ENCODE peak calls at places on chromosome 18, in ten cellular contexts. X is brain microvascular endothelial cell; W is breast epithelium; I is colonic mucosa; V is PC-9; D is esophagus squamous epithelium; H is heart left ventricle; L is CD8-positive, alpha-beta T cell; M is RWPE1; B is naive thymus-derived CD4-positive, alpha-beta T cell. C is an unnamed sample.

GRCh38 chr18:58645398-58645797 is 16.5 kb upstream of the ALPK2 start:
- DNase-seq in M (no peak), L (no peak), I (no peak), W (no peak), V (no peak), X (peak), B (no peak), H (no peak), D (no peak), C (no peak)

GRCh38 chr18:60684843-60685513 is 312.4 kb upstream of the MC4R start:
- DNase-seq in W (no peak), M (no peak), D (no peak), V (no peak), I (no peak), B (no peak), X (no peak), H (peak), L (no peak), C (no peak)

GRCh38 chr18:1928711-1929110 is 642.6 kb downstream of the METTL4 start:
- DNase-seq in I (no peak), W (no peak), B (no peak), H (no peak), D (no peak), L (no peak), V (no peak), X (no peak), M (no peak), C (no peak)

GRCh38 chr18:78670778-78671405 is 308.7 kb upstream of the SALL3 start:
- DNase-seq in D (no peak), M (no peak), X (no peak), B (no peak), H (no peak), I (no peak), W (no peak), L (no peak), V (no peak), C (no peak)

GRCh38 chr18:57029761-57030160 is 117.1 kb upstream of the BOD1L2 start:
- DNase-seq in D (no peak), L (no peak), W (no peak), B (no peak), V (no peak), I (no peak), H (no peak), M (no peak), X (no peak), C (no peak)

GRCh38 chr18:70457223-70457622 is 168.4 kb downstream of the SOCS6 start:
- DNase-seq in X (no peak), H (no peak), D (no peak), B (no peak), W (no peak), M (no peak), V (no peak), L (no peak), I (no peak), C (no peak)

GRCh38 chr18:61948196-61948800 is 55.5 kb upstream of the RNF152 start:
- DNase-seq in D (no peak), X (peak), V (no peak), L (no peak), M (no peak), B (no peak), I (no peak), W (no peak), H (no peak), C (no peak)

GRCh38 chr18:76943542-76944339 is 121.4 kb downstream of the ZNF236 start:
- DNase-seq in W (no peak), L (no peak), X (no peak), D (no peak), B (no peak), M (no peak), H (no peak), I (no peak), V (no peak), C (peak)

GRCh38 chr18:5546660-5547059 is 2.9 kb upstream of the EPB41L3 start:
- DNase-seq in M (no peak), D (no peak), W (no peak), X (peak), B (no peak), V (no peak), H (no peak), L (no peak), I (no peak), C (no peak)

GRCh38 chr18:5538541-5538940 is 5.3 kb downstream of the EPB41L3 start:
- DNase-seq in M (no peak), H (no peak), X (no peak), B (no peak), D (no peak), L (no peak), I (no peak), V (no peak), W (no peak), C (no peak)

GRCh38 chr18:5542393-5543035 is 1.3 kb downstream of the EPB41L3 start:
- DNase-seq in M (no peak), W (no peak), B (no peak), V (no peak), H (peak), D (no peak), X (no peak), I (peak), L (no peak), C (no peak)

GRCh38 chr18:5543036-5543671 is 643 bp downstream of the EPB41L3 start:
- DNase-seq in X (no peak), B (no peak), I (no peak), M (no peak), D (no peak), H (peak), L (no peak), V (no peak), W (no peak), C (no peak)

DNA sequence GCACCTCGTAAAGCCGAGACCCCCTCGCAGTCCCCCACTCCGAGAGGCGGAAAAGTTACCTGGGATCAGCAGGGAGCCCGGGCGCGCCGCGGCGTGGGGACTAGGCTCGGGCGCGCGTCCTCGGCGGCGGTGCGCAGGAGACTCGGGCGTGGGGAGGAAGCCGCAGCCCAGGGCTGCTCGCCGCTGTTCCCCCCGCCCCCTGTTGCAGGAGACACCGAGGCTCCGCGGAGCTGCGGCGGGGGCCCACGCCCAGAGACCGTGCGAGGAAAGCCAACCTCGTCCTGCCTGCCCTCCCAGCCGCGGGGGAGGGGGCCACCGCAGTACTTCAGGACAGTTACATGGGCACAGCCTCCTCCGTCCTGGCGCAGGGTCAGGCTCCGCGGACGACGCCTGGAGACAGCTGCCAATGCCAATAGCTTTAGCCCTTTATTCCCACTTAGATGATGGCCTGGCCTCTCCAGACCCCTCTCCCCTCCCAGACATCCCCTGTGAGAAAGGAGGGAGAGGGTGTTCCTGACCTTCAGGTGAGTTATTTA is at the start of gene EPB41L3:
- DNase-seq in M (no peak), V (no peak), H (peak), L (no peak), W (no peak), X (no peak), B (no peak), D (no peak), I (peak), C (no peak)
- H3K27ac ChIP-seq in M (no peak), V (no peak), H (no peak), L (no peak), W (peak), X (peak), B (no peak), D (peak), I (peak), C (no peak)

DNA sequence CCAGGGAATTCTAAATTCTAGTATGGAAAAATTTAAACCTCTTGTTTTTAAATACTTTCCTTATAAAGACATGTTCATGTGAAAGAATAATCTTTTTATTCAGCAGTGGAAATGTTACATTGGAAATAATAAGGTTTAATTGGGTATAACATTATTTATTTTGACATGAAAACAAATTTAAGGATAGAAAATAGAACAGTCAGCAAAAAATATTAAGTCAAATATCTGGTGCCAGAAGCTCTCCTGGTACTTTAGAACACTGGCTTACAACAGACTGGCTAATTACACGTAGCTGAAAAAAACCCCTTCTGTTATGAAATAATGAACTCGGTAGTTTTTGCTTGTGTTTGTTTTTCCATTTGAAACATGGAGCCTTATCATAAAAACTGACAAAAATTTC is 447.9 kb downstream of the DSEL start:
- DNase-seq in D (no peak), M (no peak), W (no peak), H (no peak), I (no peak), L (no peak), X (no peak), B (no peak), V (no peak), C (no peak)
- H3K27ac ChIP-seq in D (no peak), M (no peak), W (no peak), H (no peak), I (no peak), L (no peak), X (no peak), B (no peak), V (no peak), C (no peak)

GRCh38 chr18:41975287-41975683 is 20.3 kb downstream of the PIK3C3 start:
- DNase-seq in L (no peak), B (no peak), M (no peak), V (no peak), D (no peak), X (no peak), W (no peak), H (no peak), I (no peak), C (no peak)
- H3K27ac ChIP-seq in L (no peak), B (no peak), M (no peak), V (no peak), D (no peak), X (no peak), W (no peak), H (no peak), I (no peak), C (no peak)

GRCh38 chr18:46071615-46071893 is 506 bp downstream of the PSTPIP2 start:
- DNase-seq in D (no peak), I (no peak), H (no peak), W (no peak), X (no peak), L (no peak), V (no peak), M (no peak), B (no peak), C (no peak)
- H3K27ac ChIP-seq in D (peak), I (peak), H (no peak), W (peak), X (no peak), L (peak), V (no peak), M (peak), B (peak), C (peak)

GRCh38 chr18:48551100-48551499 is 12.3 kb downstream of the CTIF start:
- DNase-seq in B (no peak), M (no peak), H (no peak), I (no peak), V (no peak), W (no peak), D (no peak), L (no peak), X (no peak), C (no peak)

GRCh38 chr18:48548404-48548771 is 9.6 kb downstream of the CTIF start:
- DNase-seq in W (peak), B (no peak), X (no peak), L (no peak), D (no peak), I (no peak), H (no peak), V (no peak), M (peak), C (peak)

GRCh38 chr18:48550101-48550729 is 11.4 kb downstream of the CTIF start:
- DNase-seq in I (no peak), B (no peak), V (no peak), D (no peak), H (no peak), W (no peak), L (no peak), M (no peak), X (no peak), C (no peak)

GRCh38 chr18:48547456-48548403 is 8.9 kb downstream of the CTIF start:
- DNase-seq in B (no peak), W (peak), D (no peak), L (no peak), V (peak), H (no peak), M (peak), X (peak), I (no peak), C (peak)

DNA sequence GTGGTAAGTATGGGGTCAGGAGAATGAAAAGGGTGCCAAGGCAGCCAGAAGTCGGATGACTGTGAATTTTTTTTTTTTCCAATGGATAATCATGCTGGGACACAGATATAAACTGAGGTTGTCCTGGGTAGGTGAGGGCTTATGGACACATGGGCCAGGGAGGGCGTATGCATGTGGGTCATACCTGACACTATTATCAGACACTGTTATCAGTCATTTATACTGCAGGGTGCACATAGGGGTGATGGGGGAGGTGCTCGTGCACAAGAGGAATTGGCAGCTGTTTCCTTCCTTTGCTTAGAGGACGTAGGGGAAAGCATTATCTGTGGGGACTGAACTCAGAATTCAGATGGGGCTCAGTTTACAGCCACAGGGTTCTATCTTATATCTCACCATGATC is 10.1 kb downstream of the CTIF start:
- DNase-seq in I (no peak), X (no peak), D (no peak), M (no peak), L (no peak), W (no peak), H (no peak), V (no peak), B (no peak), C (no peak)
- H3K27ac ChIP-seq in I (no peak), X (no peak), D (peak), M (peak), L (no peak), W (peak), H (no peak), V (peak), B (no peak), C (peak)

GRCh38 chr18:55588876-55589595 is 1.0 kb upstream of the TCF4 start:
- DNase-seq in L (no peak), B (no peak), W (no peak), I (no peak), M (no peak), D (no peak), V (no peak), H (no peak), X (no peak), C (no peak)
- H3K27ac ChIP-seq in L (no peak), B (no peak), W (peak), I (peak), M (no peak), D (peak), V (peak), H (peak), X (peak), C (peak)

C was measured in epithelial cell of prostate.